ENCODE peak calls at places on chromosome 6, in eight cellular contexts. J is EL; O is stimulated activated naive CD8-positive, alpha-beta T cell treated with anti-CD3 and anti-CD28 coated beads, Interleukin-15, Interleukin-2, amounts not matched to agents 100 U/mL and 50 U/mL, for 24 hours; T is body of pancreas; N is OCI-LY7; L is GM12865; Q is activated CD8-positive, alpha-beta T cell treated with anti-CD3 and anti-CD28 coated beads for 36 hours; G is RPMI7951. U is an unnamed sample.

GRCh38 chr6:159090530-159091306 is 45.9 kb upstream of the TAGAP start:
- DNase-seq in T (peak), Q (no peak), L (no peak), G (no peak), O (no peak), J (no peak), N (no peak), U (no peak)

GRCh38 chr6:13638626-13639025 is 23.5 kb downstream of the NOL7 start:
- DNase-seq in L (no peak), J (no peak), O (no peak), N (no peak), G (no peak), T (no peak), Q (no peak), U (no peak)

GRCh38 chr6:106974337-106974998 is at the start of gene CD24:
- DNase-seq in Q (peak), J (peak), O (peak), T (peak), L (peak), G (no peak), N (peak), U (peak)

GRCh38 chr6:82251942-82252341 is 4.4 kb upstream of the IBTK start:
- DNase-seq in T (no peak), Q (no peak), L (peak), J (peak), N (peak), O (no peak), G (peak), U (no peak)

GRCh38 chr6:5084787-5085637 is at the start of gene PPP1R3G:
- DNase-seq in J (peak), L (peak), G (peak), O (peak), N (no peak), T (peak), Q (peak), U (no peak)

GRCh38 chr6:144284753-144285547 is at the start of gene UTRN:
- DNase-seq in T (peak), J (peak), G (peak), L (peak), Q (peak), N (no peak), O (peak), U (peak)

GRCh38 chr6:130150906-130151305 is 71.8 kb downstream of the SAMD3 start:
- DNase-seq in L (no peak), T (no peak), J (no peak), Q (no peak), G (no peak), N (no peak), O (no peak), U (no peak)

GRCh38 chr6:39173276-39173675 is 56.0 kb downstream of the KCNK5 start:
- DNase-seq in G (no peak), L (no peak), J (no peak), N (no peak), Q (no peak), T (no peak), O (no peak), U (no peak)

GRCh38 chr6:25645916-25646315 is 6.1 kb upstream of the SCGN start:
- DNase-seq in L (no peak), J (no peak), N (no peak), Q (no peak), T (no peak), O (no peak), G (no peak), U (no peak)

GRCh38 chr6:111552241-111552744 is 53.4 kb downstream of the TRAF3IP2 start:
- DNase-seq in L (no peak), Q (no peak), G (peak), N (no peak), O (no peak), T (peak), J (peak), U (no peak)

GRCh38 chr6:45609141-45609638 is 231.5 kb upstream of the SUPT3H start:
- DNase-seq in O (no peak), N (no peak), T (no peak), L (no peak), Q (no peak), G (peak), J (peak), U (no peak)

GRCh38 chr6:25263602-25264001 is 15.6 kb upstream of the CARMIL1 start:
- DNase-seq in T (no peak), L (no peak), J (peak), N (no peak), Q (no peak), O (no peak), G (peak), U (no peak)

GRCh38 chr6:144364727-144365126 is 79.6 kb downstream of the UTRN start:
- DNase-seq in J (no peak), Q (no peak), N (no peak), G (no peak), L (no peak), O (no peak), T (no peak), U (no peak)

GRCh38 chr6:54621285-54621684 is 225.3 kb upstream of the FAM83B start:
- DNase-seq in T (no peak), Q (no peak), O (no peak), G (no peak), N (no peak), J (no peak), L (peak), U (no peak)

GRCh38 chr6:117542493-117542892 is 59.8 kb downstream of the GOPC start:
- DNase-seq in L (no peak), T (no peak), Q (no peak), G (no peak), N (no peak), O (no peak), J (no peak), U (no peak)

GRCh38 chr6:3281669-3282460 is 23.1 kb downstream of the PSMG4 start:
- DNase-seq in L (no peak), J (peak), T (peak), Q (no peak), N (no peak), O (no peak), G (peak), U (no peak)

GRCh38 chr6:18904681-18905080 is 517.5 kb downstream of the RNF144B start:
- DNase-seq in G (no peak), J (no peak), T (no peak), N (no peak), L (no peak), O (no peak), Q (no peak), U (no peak)

GRCh38 chr6:105136433-105137350 is 43.1 kb downstream of the POPDC3 start:
- DNase-seq in T (peak), N (no peak), Q (peak), L (peak), O (peak), J (peak), G (peak), U (peak)

GRCh38 chr6:108541843-108542795 is 18.6 kb upstream of the FOXO3 start:
- DNase-seq in N (peak), G (peak), O (peak), L (peak), J (peak), T (peak), Q (peak), U (no peak)

GRCh38 chr6:112457891-112458290 is 110.8 kb downstream of the RFPL4B start:
- DNase-seq in N (no peak), O (no peak), Q (no peak), T (no peak), J (peak), G (no peak), L (no peak), U (no peak)

GRCh38 chr6:156107514-156108150 is 652.0 kb upstream of the NOX3 start:
- DNase-seq in T (no peak), Q (no peak), N (no peak), J (no peak), L (peak), O (no peak), G (no peak), U (no peak)

GRCh38 chr6:122458087-122458486 is 13.5 kb downstream of the SERINC1 start:
- DNase-seq in J (no peak), T (no peak), Q (no peak), L (no peak), G (no peak), O (no peak), N (no peak), U (no peak)

GRCh38 chr6:3799731-3800130 is 48.2 kb upstream of the PXDC1 start:
- DNase-seq in T (no peak), J (no peak), N (no peak), Q (no peak), O (no peak), G (no peak), L (no peak), U (no peak)

GRCh38 chr6:56916849-56917551 is 37.9 kb upstream of the BEND6 start:
- DNase-seq in N (no peak), Q (no peak), T (no peak), J (no peak), O (no peak), G (no peak), L (peak), U (no peak)

GRCh38 chr6:123575218-123575617 is 61.5 kb downstream of the TRDN start:
- DNase-seq in T (no peak), O (no peak), G (no peak), J (no peak), N (no peak), Q (no peak), L (no peak), U (no peak)

GRCh38 chr6:90458353-90459224 is 128.3 kb downstream of the MAP3K7 start:
- DNase-seq in T (no peak), O (peak), N (peak), Q (peak), J (peak), G (no peak), L (peak), U (no peak)

GRCh38 chr6:11292837-11293236 is 60.4 kb upstream of the NEDD9 start:
- DNase-seq in T (no peak), O (no peak), J (no peak), N (no peak), Q (no peak), L (no peak), G (no peak), U (no peak)

GRCh38 chr6:43334466-43335095 is 26.0 kb upstream of the CRIP3 start:
- DNase-seq in J (peak), G (peak), N (peak), L (peak), Q (no peak), O (no peak), T (no peak), U (no peak)

GRCh38 chr6:52994031-52994788 is 874 bp downstream of the GSTA4 start:
- DNase-seq in O (no peak), T (no peak), N (no peak), Q (no peak), L (no peak), J (peak), G (peak), U (no peak)

GRCh38 chr6:9040718-9041117 is 605.4 kb upstream of the SLC35B3 start:
- DNase-seq in L (no peak), G (no peak), N (no peak), Q (no peak), J (no peak), O (no peak), T (no peak), U (no peak)

GRCh38 chr6:105135056-105135455 is 44.8 kb downstream of the POPDC3 start:
- DNase-seq in G (peak), T (no peak), O (no peak), L (no peak), Q (no peak), N (no peak), J (peak), U (no peak)

GRCh38 chr6:167750956-167751358 is 75.8 kb upstream of the AFDN start:
- DNase-seq in T (peak), Q (no peak), O (no peak), L (no peak), G (no peak), J (no peak), N (no peak), U (no peak)

GRCh38 chr6:106973841-106974336 is 640 bp downstream of the CD24 start:
- DNase-seq in J (peak), L (no peak), O (peak), G (no peak), T (peak), N (peak), Q (peak), U (no peak)

GRCh38 chr6:148144917-148145521 is 197.6 kb upstream of the SASH1 start:
- DNase-seq in L (peak), J (peak), N (peak), Q (peak), O (peak), T (peak), G (peak), U (no peak)

GRCh38 chr6:548517-548916 is 108.4 kb downstream of the HUS1B start:
- DNase-seq in Q (peak), T (no peak), N (no peak), G (no peak), O (peak), L (no peak), J (no peak), U (no peak)

GRCh38 chr6:146898888-146899227 is 300.1 kb downstream of the ADGB start:
- DNase-seq in O (no peak), G (no peak), T (no peak), Q (no peak), N (no peak), L (no peak), J (no peak), U (no peak)

GRCh38 chr6:114007451-114007953 is 36.6 kb upstream of the HDAC2 start:
- DNase-seq in T (no peak), J (no peak), O (no peak), G (peak), L (peak), N (no peak), Q (peak), U (no peak)